ENCODE peak calls at places on chromosomes 7 and 10, in six cellular contexts. M, T, G, K, X and H are unnamed samples.

GRCh38 chr7:151304856-151305255 is 36.8 kb upstream of the NUB1 start:
- DNase-seq in G (no peak), X (no peak), T (no peak), K (no peak), M (no peak), H (no peak)

GRCh38 chr7:108286290-108286904 is 156.2 kb upstream of the LAMB4 start:
- DNase-seq in G (no peak), T (no peak), X (no peak), K (no peak), M (no peak), H (no peak)

GRCh38 chr7:115683093-115683492 is 347.5 kb downstream of the TFEC start:
- DNase-seq in K (no peak), G (no peak), X (no peak), M (no peak), T (no peak), H (no peak)

GRCh38 chr10:32413513-32413912 is 32.4 kb upstream of the CCDC7 start:
- DNase-seq in K (no peak), X (no peak), T (no peak), M (no peak), G (peak; percentile 96), H (no peak)

GRCh38 chr10:77925410-77925794 is 1.2 kb downstream of the DLG5 start:
- DNase-seq in G (peak; percentile 45), M (no peak), T (peak; percentile 59), K (peak; percentile 47), X (peak; percentile 36), H (peak; percentile 19)

GRCh38 chr7:43700646-43701501 is 28.4 kb downstream of the COA1 start:
- DNase-seq in X (no peak), M (no peak), G (peak; percentile 20), T (no peak), K (no peak), H (no peak)

GRCh38 chr10:74771054-74771453 is 55.3 kb upstream of the KAT6B start:
- DNase-seq in G (no peak), X (no peak), T (no peak), M (no peak), K (no peak), H (no peak)

GRCh38 chr7:801940-802364 is 30.3 kb upstream of the SUN1 start:
- DNase-seq in M (no peak), T (peak; percentile 77), X (no peak), K (peak; percentile 68), G (no peak), H (peak; percentile 85)

GRCh38 chr10:62562101-62562500 is 187.9 kb downstream of the ZNF365 start:
- DNase-seq in T (no peak), K (no peak), M (no peak), G (no peak), X (no peak), H (no peak)

GRCh38 chr10:70053896-70054641 is 1.4 kb downstream of the MACROH2A2 start:
- DNase-seq in M (peak; percentile 31), T (peak; percentile 24), X (no peak), K (no peak), G (no peak), H (peak; percentile 34)

GRCh38 chr10:103652599-103653281 is 159.2 kb downstream of the NEURL1 start:
- DNase-seq in G (no peak), T (no peak), X (no peak), K (no peak), M (no peak), H (no peak)

DNA sequence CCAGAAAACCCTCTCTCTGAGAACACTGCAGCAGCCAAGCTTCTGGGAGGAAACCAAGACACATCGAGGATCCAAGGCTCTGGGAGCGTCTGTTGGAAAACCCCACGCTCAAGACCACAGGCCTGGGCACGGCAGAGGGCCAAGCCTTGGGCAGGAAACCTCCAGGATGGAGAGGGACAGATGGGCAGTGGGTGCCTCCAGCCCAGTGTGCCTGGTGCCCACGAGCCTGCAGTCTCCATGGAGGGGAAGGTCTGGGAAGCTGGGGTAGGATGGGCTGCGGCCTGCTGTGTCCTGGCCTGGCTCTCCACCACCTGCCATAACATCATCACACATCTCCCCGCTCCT is 96.1 kb downstream of the FAM53B start:
- DNase-seq in X (no peak), T (no peak), M (no peak), K (no peak), G (no peak), H (no peak)
- TF ChIP-seq POLR2A in X (no peak), T (no peak), M (no peak), K (no peak), G (no peak), H (no peak)

DNA sequence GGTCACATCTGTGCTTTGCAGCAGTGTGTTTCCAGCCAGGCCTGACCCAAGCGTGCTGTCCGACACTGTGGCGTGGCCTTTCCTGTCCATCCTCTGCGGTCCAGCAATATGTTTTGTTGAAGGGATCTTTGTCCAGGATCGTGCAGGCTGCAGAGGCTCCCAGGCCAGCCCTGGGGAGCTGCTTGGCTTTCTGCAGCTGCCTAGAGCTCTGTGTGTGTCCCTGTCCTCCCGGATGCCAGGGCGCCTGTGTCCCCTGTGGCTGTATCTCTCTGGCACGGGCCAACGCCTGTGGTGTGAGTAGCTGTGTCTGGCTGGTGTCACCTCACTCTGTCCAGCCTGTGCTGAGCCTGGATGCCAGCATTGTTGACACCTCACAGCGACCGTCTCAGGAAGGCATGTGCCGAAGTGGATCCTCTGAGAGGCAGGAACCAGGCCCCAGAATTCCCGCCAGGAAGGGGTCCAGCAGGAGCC is 94.5 kb downstream of the INPP5A start:
- DNase-seq in K (peak; percentile 29), X (no peak), G (no peak), T (no peak), M (no peak), H (no peak)
- H3K27ac ChIP-seq in K (peak overlapping the region; percentile 96), X (peak overlapping the region; percentile 85), G (no peak overlapping the region), T (peak overlapping the region; percentile 93), M (peak overlapping the region; percentile 22), H (peak overlapping the region; percentile 85)

GRCh38 chr7:112163021-112163310 is 43.2 kb downstream of the DOCK4 start:
- DNase-seq in M (no peak), X (no peak), G (no peak), T (no peak), K (no peak), H (no peak)
- TF ChIP-seq CTCF in M (no peak), X (no peak), G (no peak), T (no peak), K (no peak), H (no peak)

DNA sequence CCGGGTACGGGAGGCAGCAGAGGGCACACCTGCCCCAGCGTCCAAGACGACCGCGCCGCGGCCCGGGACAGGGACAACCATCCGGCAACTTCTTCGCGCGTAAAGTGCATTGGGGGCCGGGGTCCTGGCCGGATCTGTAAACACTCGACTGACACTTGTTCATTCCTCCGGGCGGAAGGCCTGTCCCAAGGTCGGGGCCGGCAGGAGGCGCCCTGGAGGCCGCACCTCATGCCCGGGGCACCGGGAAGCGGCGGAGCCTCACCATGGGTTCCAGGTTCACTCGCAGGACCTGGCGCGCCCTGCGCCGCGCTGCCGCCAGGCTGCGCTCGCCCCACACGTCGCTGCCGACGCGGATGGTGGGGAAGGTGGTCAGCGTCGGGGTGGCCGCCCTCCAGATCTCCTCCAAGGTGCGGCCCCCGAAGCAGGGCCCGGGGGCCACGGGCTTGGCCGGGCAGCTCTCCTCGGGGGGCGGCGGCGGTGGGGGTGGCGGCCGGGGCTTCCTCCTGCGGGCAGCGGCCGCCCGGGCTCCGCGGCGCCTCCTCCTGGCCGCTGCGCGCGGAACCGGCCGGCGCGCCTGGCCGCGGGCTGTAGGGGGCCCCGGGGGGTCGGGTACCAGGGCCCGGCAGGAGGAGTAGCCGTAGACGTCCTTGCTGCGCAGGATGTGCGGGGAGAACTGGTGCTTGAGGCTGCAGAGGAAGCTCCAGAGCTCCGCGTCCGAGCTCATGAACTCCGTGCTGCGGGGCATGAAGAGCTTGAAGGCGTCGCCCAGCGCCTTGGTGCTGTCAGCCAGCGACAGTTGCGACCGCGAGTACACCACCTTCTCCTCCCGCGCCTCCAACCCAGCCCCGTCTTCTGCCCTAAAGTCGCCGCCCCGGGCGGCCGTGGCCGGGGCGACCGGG is 746 bp downstream of the CCDC71L start:
- DNase-seq in K (peak; percentile 76), T (peak; percentile 66), M (peak; percentile 85), X (peak; percentile 55), G (peak; percentile 74), H (peak; percentile 80)
- TF ChIP-seq POLR2A in K (no peak), T (no peak), M (peak; percentile 51), X (peak; percentile 30), G (no peak), H (peak; percentile 58)

DNA sequence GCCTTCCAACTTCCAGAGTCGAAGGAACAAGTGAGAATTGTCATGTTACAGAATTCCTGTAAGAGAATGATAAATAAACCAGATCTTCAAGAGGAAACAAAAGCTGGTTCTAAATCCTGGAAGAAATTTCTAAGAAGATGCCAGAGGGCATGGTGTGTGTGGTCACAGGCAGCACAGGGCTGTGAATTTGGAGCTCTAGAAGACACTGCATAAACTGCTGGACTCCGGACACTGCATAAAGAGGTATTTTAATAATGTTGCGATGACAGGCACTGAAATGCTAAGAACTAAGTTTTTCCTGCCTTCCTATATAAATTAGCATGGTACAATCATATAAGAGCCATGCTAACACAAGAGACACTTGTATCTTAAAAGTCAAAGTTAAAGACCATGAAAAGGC is 86.0 kb downstream of the LARP4B start:
- DNase-seq in G (no peak), K (no peak), X (no peak), M (no peak), T (no peak), H (no peak)
- H3K27ac ChIP-seq in G (no peak overlapping the region), K (no peak overlapping the region), X (peak overlapping the region; percentile 68), M (no peak overlapping the region), T (no peak overlapping the region), H (no peak overlapping the region)

GRCh38 chr10:89838002-89838615 is 136.7 kb downstream of the KIF20B start:
- DNase-seq in M (no peak), T (no peak), G (no peak), X (peak; percentile 5), K (no peak), H (no peak)

GRCh38 chr10:89836840-89837172 is 135.4 kb downstream of the KIF20B start:
- DNase-seq in K (no peak), M (no peak), X (no peak), G (no peak), T (no peak), H (no peak)

GRCh38 chr10:89837173-89838001 is 136.0 kb downstream of the KIF20B start:
- DNase-seq in T (peak; percentile 19), G (peak; percentile 8), X (peak; percentile 31), M (peak; percentile 40), K (peak; percentile 14), H (peak; percentile 24)
- TF ChIP-seq CTCF in T (no peak), G (no peak), X (no peak), M (no peak), K (no peak), H (no peak)